ENCODE peak calls at places on chromosome 6, in six cellular contexts. Z, G, X, C, D and B are unnamed samples.

GRCh38 chr6:42984924-42985475 is 630 bp downstream of the PPP2R5D start:
- DNase-seq in C (no peak), D (peak), X (no peak), Z (no peak), G (no peak), B (no peak)

GRCh38 chr6:157535354-157536217 is 154.6 kb downstream of the ZDHHC14 start:
- DNase-seq in X (peak), Z (peak), C (no peak), D (no peak), G (peak), B (no peak)

GRCh38 chr6:150710236-150710635 is 110.6 kb downstream of the PLEKHG1 start:
- DNase-seq in C (peak), X (no peak), G (no peak), D (no peak), Z (no peak), B (no peak)

GRCh38 chr6:47489995-47490394 is 12.4 kb downstream of the CD2AP start:
- DNase-seq in Z (no peak), G (no peak), C (no peak), X (no peak), D (no peak), B (no peak)

GRCh38 chr6:157775376-157775775 is 47.7 kb upstream of the SNX9 start:
- DNase-seq in C (no peak), G (no peak), D (no peak), X (no peak), Z (no peak), B (no peak)

GRCh38 chr6:31729515-31729978 is 448 bp upstream of the DDAH2 start:
- DNase-seq in Z (no peak), C (peak), D (peak), X (peak), G (peak), B (peak)

GRCh38 chr6:39041072-39041471 is 7.5 kb upstream of the GLP1R start:
- DNase-seq in D (no peak), C (no peak), Z (no peak), G (no peak), X (no peak), B (no peak)

GRCh38 chr6:141988954-141989705 is 143.6 kb upstream of the GJE1 start:
- DNase-seq in D (no peak), C (no peak), X (peak), Z (peak), G (no peak), B (no peak)

GRCh38 chr6:152161501-152161900 is 354.0 kb downstream of the ESR1 start:
- DNase-seq in G (no peak), X (peak), Z (no peak), C (no peak), D (no peak), B (no peak)

GRCh38 chr6:139588076-139588639 is 213.7 kb upstream of the CITED2 start:
- DNase-seq in G (no peak), X (peak), D (no peak), C (peak), Z (no peak), B (no peak)

GRCh38 chr6:150685860-150686259 is 86.2 kb downstream of the PLEKHG1 start:
- DNase-seq in C (no peak), Z (peak), X (no peak), D (no peak), G (peak), B (no peak)

GRCh38 chr6:2434116-2434515 is 188.7 kb upstream of the GMDS start:
- DNase-seq in X (no peak), Z (no peak), C (no peak), G (no peak), D (no peak), B (no peak)
- TF ChIP-seq CTCF in X (no peak), Z (no peak), C (no peak), G (no peak), D (no peak), B (no peak)

GRCh38 chr6:155040946-155041345 is 45.8 kb downstream of the TIAM2 start:
- DNase-seq in X (no peak), C (no peak), Z (no peak), G (no peak), D (no peak), B (no peak)
- H3K27ac ChIP-seq in X (no peak), C (no peak), Z (no peak), G (no peak), D (no peak), B (no peak)

GRCh38 chr6:99818161-99818560 is 175.9 kb downstream of the MCHR2 start:
- DNase-seq in G (no peak), Z (no peak), C (no peak), X (no peak), D (no peak), B (no peak)

GRCh38 chr6:99819853-99820252 is 174.2 kb downstream of the MCHR2 start:
- DNase-seq in X (no peak), D (no peak), G (no peak), Z (no peak), C (no peak), B (no peak)

GRCh38 chr6:99821164-99821563 is 172.9 kb downstream of the MCHR2 start:
- DNase-seq in Z (no peak), X (no peak), G (no peak), C (no peak), D (no peak), B (no peak)

GRCh38 chr6:99822741-99823512 is 171.1 kb downstream of the MCHR2 start:
- DNase-seq in Z (peak), D (no peak), X (peak), G (no peak), C (no peak), B (no peak)
- H3K4me3 ChIP-seq in Z (no peak), D (no peak), X (no peak), G (no peak), C (no peak), B (no peak)

GRCh38 chr6:111804627-111805235 is 68.5 kb downstream of the FYN start:
- DNase-seq in Z (no peak), D (no peak), C (peak), G (peak), X (peak), B (no peak)
- TF ChIP-seq CTCF in Z (no peak), D (no peak), C (no peak), G (no peak), X (peak), B (no peak)

DNA sequence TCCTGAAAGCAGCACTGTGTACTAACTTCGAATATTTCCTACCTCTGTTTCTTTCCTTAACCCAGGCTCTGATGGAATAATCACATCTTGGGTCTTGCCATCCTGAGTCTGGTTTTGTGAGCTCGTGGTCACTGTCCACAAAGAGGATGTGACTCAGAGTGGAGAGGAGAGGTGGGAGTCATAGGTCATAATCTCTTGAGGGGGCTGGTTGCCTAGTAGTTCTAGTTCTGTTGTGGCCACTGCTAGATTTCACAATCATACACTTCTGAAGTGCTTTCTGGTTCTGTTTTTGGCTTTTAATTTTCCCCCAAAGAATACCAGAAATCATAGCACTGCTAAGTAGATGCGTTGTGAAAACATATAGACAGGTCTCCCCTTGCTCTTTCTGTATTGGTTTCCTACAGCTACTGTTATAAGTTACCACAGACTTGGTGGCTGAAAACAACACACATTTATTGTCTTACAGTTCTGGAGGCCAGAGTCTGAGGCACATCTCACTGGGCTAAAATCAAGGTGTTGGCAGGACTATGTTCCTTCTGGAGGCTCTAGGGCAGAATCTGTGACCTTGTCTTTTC is 102.8 kb downstream of the NRSN1 start:
- DNase-seq in X (peak), G (no peak), C (no peak), D (no peak), Z (no peak), B (no peak)
- H3K27ac ChIP-seq in X (no peak), G (no peak), C (no peak), D (no peak), Z (no peak), B (no peak)

DNA sequence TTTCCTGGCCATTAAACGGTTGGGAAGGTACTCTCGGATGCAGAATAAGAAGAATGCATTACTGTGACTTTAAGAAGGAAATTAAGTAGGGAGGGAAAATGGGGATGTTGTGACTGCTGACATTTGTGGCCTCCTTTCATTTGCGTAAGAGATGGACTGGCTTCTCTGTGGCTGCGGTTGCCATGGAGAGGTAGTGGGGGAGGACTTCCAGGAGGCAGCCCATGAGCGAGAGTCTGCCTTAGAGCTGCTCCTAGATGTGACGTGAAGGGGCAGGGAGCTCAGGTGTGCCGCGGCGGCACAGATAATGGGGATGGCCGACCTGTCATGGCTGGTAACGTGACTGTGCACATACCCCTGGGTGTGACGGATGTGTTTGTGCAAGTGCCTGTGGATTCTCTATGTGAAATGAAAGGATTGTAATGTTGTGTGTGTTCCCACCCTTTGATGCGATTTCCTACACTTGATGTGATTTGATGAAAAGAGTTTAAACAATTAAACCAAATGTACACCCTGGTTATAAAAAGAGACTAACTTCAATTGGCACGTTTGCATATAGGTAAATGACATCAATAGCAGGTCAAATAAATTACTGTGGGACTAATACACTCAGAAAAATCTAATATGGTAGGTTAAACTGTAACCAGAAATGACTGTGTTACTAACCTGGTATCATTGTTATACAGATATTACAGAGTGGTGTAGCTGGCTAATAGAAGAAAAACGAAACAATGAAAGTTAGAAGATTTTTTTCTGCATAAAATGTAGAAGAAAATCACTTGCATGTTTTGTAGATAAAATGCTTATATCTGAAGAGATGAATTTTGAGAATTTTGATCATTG is 48.9 kb downstream of the HIVEP1 start:
- DNase-seq in D (peak), Z (no peak), X (peak), C (peak), G (peak), B (no peak)
- H3K4me3 ChIP-seq in D (no peak), Z (no peak), X (peak), C (no peak), G (no peak), B (peak)

GRCh38 chr6:68652117-68652536 is 17.0 kb downstream of the ADGRB3 start:
- DNase-seq in D (no peak), Z (no peak), C (no peak), X (no peak), G (no peak), B (no peak)
- TF ChIP-seq CTCF in D (no peak), Z (peak), C (no peak), X (peak), G (no peak), B (no peak)